ENCODE peak calls at places on chromosomes 2 and 18, in five cellular contexts. R, E, L, F and G are unnamed samples.

GRCh38 chr2:196276421-196276820 is 105.0 kb upstream of the STK17B start:
- DNase-seq in R (no peak), E (no peak), L (no peak), F (no peak), G (no peak)

GRCh38 chr2:9170458-9171130 is 36.0 kb upstream of the ASAP2 start:
- DNase-seq in R (no peak), E (no peak), L (no peak), F (no peak), G (no peak)

GRCh38 chr2:51971136-51971535 is 939.2 kb upstream of the NRXN1 start:
- DNase-seq in R (no peak), E (no peak), L (no peak), F (no peak), G (no peak)

GRCh38 chr2:177799531-177799930 is 273.0 kb downstream of the PDE11A start:
- DNase-seq in R (no peak), E (peak; percentile 63), L (no peak), F (no peak), G (no peak)

GRCh38 chr18:12904012-12904516 is 20.0 kb upstream of the PTPN2 start:
- DNase-seq in R (no peak), E (no peak), L (no peak), F (no peak), G (no peak)

GRCh38 chr2:105235388-105236059 is 6.0 kb upstream of the GPR45 start:
- DNase-seq in R (peak; percentile 75), E (peak; percentile 95), L (peak; percentile 4), F (peak; percentile 12), G (peak; percentile 19)

GRCh38 chr2:45851576-45852304 is 200.3 kb downstream of the PRKCE start:
- DNase-seq in R (peak; percentile 11), E (no peak), L (no peak), F (no peak), G (no peak)

GRCh38 chr2:240524963-240525718 is 32.6 kb downstream of the ANKMY1 start:
- DNase-seq in R (no peak), E (no peak), L (no peak), F (no peak), G (no peak)

GRCh38 chr2:222322241-222322640 is 23.4 kb upstream of the PAX3 start:
- DNase-seq in R (no peak), E (no peak), L (no peak), F (no peak), G (no peak)

GRCh38 chr2:58959996-58960395 is 718.9 kb upstream of the FANCL start:
- DNase-seq in R (no peak), E (no peak), L (no peak), F (no peak), G (no peak)

GRCh38 chr2:20674974-20675679 is 8.2 kb downstream of the GDF7 start:
- DNase-seq in R (no peak), E (no peak), L (no peak), F (no peak), G (no peak)

GRCh38 chr2:51624995-51625394 is 593.1 kb upstream of the NRXN1 start:
- DNase-seq in R (no peak), E (no peak), L (no peak), F (no peak), G (no peak)

GRCh38 chr2:16165518-16166326 is 225.4 kb downstream of the MYCN start:
- DNase-seq in R (no peak), E (no peak), L (no peak), F (no peak), G (no peak)

GRCh38 chr2:16168506-16169264 is 228.3 kb downstream of the MYCN start:
- DNase-seq in R (no peak), E (peak; percentile 89), L (no peak), F (no peak), G (no peak)

GRCh38 chr2:16166327-16166981 is 226.1 kb downstream of the MYCN start:
- DNase-seq in R (no peak), E (peak; percentile 91), L (no peak), F (no peak), G (no peak)

GRCh38 chr2:16169381-16169960 is 229.1 kb downstream of the MYCN start:
- DNase-seq in R (no peak), E (no peak), L (no peak), F (no peak), G (no peak)

GRCh38 chr2:16167471-16168426 is 227.4 kb downstream of the MYCN start:
- DNase-seq in R (no peak), E (peak; percentile 35), L (no peak), F (no peak), G (no peak)
- H3K9me3 ChIP-seq in R (no peaks in the 10 kb centered on the region), E (no peaks in the 10 kb centered on the region), L (no peaks in the 10 kb centered on the region), F (no peaks in the 10 kb centered on the region), G (no peaks in the 10 kb centered on the region)

GRCh38 chr2:233061591-233062446 is 1.7 kb downstream of the INPP5D start:
- DNase-seq in R (no peak), E (peak; percentile 49), L (no peak), F (peak; percentile 31), G (no peak)

GRCh38 chr2:233062447-233062842 is 2.3 kb downstream of the INPP5D start:
- DNase-seq in R (no peak), E (no peak), L (no peak), F (no peak), G (no peak)

GRCh38 chr2:233063976-233064411 is 3.9 kb downstream of the INPP5D start:
- DNase-seq in R (no peak), E (no peak), L (no peak), F (no peak), G (no peak)

GRCh38 chr2:233063269-233063975 is 3.3 kb downstream of the INPP5D start:
- DNase-seq in R (no peak), E (peak; percentile 31), L (no peak), F (peak; percentile 31), G (no peak)

GRCh38 chr2:233062946-233063268 is 2.8 kb downstream of the INPP5D start:
- DNase-seq in R (no peak), E (no peak), L (no peak), F (no peak), G (no peak)
- H3K9me3 ChIP-seq in R (no peaks in the 10 kb centered on the region), E (no peaks in the 10 kb centered on the region), L (no peaks in the 10 kb centered on the region), F (no peaks in the 10 kb centered on the region), G (no peaks in the 10 kb centered on the region)

DNA sequence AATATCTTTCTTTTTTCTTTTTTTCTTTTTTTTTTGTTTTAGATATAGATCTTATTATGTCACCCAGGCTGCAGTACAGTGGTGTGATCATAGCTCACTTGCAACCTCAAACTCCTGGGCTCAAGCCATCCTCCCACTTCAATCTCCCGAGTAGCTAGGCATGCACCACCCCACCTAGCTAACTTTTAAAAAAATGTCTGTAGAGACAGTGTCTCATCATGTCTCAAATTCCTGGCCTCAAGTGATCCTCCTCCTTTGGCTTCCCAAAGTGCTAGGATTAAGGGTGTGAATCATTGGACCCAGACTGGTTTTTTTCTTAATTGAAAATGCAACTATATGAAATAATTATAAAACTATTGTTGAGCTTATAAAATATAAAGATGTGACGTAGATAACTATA is 9.8 kb upstream of the ZCCHC2 start:
- DNase-seq in R (no peak), E (no peak), L (no peak), F (no peak), G (no peak)
- H3K9me3 ChIP-seq in R (no peaks in the 10 kb centered on the region), E (no peaks in the 10 kb centered on the region), L (no peaks in the 10 kb centered on the region), F (peaks cover 7% of the 10 kb centered on the region), G (peaks cover 9% of the 10 kb centered on the region)

DNA sequence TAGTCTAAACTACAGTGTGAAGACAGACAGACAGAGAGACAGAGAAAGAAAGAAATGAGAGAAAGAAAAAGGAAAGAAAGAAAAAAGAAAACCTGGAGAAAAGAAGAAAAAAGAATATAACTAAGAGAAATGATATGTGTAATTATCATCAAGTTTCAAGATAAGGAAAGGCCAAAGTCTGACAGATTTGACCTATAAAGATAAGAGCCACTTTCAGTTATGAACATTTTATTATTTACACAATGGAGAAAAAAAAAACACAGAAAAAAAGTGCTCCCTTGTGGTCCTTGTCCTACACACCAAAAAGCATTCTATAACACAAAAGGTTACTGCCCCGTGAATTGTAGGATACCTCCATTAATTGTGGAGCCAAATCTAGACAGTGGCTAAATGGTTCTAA is 937.2 kb upstream of the DDX18 start:
- DNase-seq in R (no peak), E (no peak), L (no peak), F (no peak), G (no peak)
- H3K9me3 ChIP-seq in R (no peaks in the 10 kb centered on the region), E (no peaks in the 10 kb centered on the region), L (no peaks in the 10 kb centered on the region), F (no peaks in the 10 kb centered on the region), G (no peaks in the 10 kb centered on the region)